ENCODE peak calls at places on chromosome 10, in four cellular contexts. One of them, this sample, is unnamed.

GRCh38 chr10:86511027-86511865 is 10.3 kb downstream of the WAPL start:
- DNase-seq in BJ: no peak
- DNase-seq in gastrocnemius medialis: no peak
- DNase-seq in stimulated activated CD8-positive, alpha-beta memory T cell treated with anti-CD3 and anti-CD28 coated beads, Interleukin-2, amount 100 ng/mL, for 1 hour: no peak
- DNase-seq in this sample: no peak

GRCh38 chr10:42941245-42941644 is 135.6 kb upstream of the RET start:
- DNase-seq in BJ: no peak
- DNase-seq in gastrocnemius medialis: no peak
- DNase-seq in stimulated activated CD8-positive, alpha-beta memory T cell treated with anti-CD3 and anti-CD28 coated beads, Interleukin-2, amount 100 ng/mL, for 1 hour: no peak
- DNase-seq in this sample: no peak

GRCh38 chr10:69237528-69238159 is 17.5 kb downstream of the HKDC1 start:
- DNase-seq in BJ: no peak
- DNase-seq in gastrocnemius medialis: peak
- DNase-seq in stimulated activated CD8-positive, alpha-beta memory T cell treated with anti-CD3 and anti-CD28 coated beads, Interleukin-2, amount 100 ng/mL, for 1 hour: peak
- DNase-seq in this sample: peak

GRCh38 chr10:74813860-74814259 is 12.5 kb upstream of the KAT6B start:
- DNase-seq in BJ: no peak
- DNase-seq in gastrocnemius medialis: no peak
- DNase-seq in stimulated activated CD8-positive, alpha-beta memory T cell treated with anti-CD3 and anti-CD28 coated beads, Interleukin-2, amount 100 ng/mL, for 1 hour: no peak
- DNase-seq in this sample: no peak

GRCh38 chr10:80501913-80502521 is 35.7 kb upstream of the SH2D4B start:
- DNase-seq in BJ: no peak
- DNase-seq in gastrocnemius medialis: no peak
- DNase-seq in stimulated activated CD8-positive, alpha-beta memory T cell treated with anti-CD3 and anti-CD28 coated beads, Interleukin-2, amount 100 ng/mL, for 1 hour: no peak
- DNase-seq in this sample: no peak

GRCh38 chr10:58608356-58608755 is 95.7 kb downstream of the BICC1 start:
- DNase-seq in BJ: no peak
- DNase-seq in gastrocnemius medialis: no peak
- DNase-seq in stimulated activated CD8-positive, alpha-beta memory T cell treated with anti-CD3 and anti-CD28 coated beads, Interleukin-2, amount 100 ng/mL, for 1 hour: no peak
- DNase-seq in this sample: no peak

GRCh38 chr10:33377658-33378025 is 43.2 kb upstream of the NRP1 start:
- DNase-seq in BJ: peak
- DNase-seq in gastrocnemius medialis: no peak
- DNase-seq in stimulated activated CD8-positive, alpha-beta memory T cell treated with anti-CD3 and anti-CD28 coated beads, Interleukin-2, amount 100 ng/mL, for 1 hour: no peak
- DNase-seq in this sample: no peak

GRCh38 chr10:110610308-110610774 is 33.8 kb upstream of the RBM20 start:
- DNase-seq in BJ: no peak
- DNase-seq in gastrocnemius medialis: peak
- DNase-seq in stimulated activated CD8-positive, alpha-beta memory T cell treated with anti-CD3 and anti-CD28 coated beads, Interleukin-2, amount 100 ng/mL, for 1 hour: no peak
- DNase-seq in this sample: peak

GRCh38 chr10:14153570-14154055 is 177.1 kb downstream of the FRMD4A start:
- DNase-seq in BJ: no peak
- DNase-seq in gastrocnemius medialis: no peak
- DNase-seq in stimulated activated CD8-positive, alpha-beta memory T cell treated with anti-CD3 and anti-CD28 coated beads, Interleukin-2, amount 100 ng/mL, for 1 hour: no peak
- DNase-seq in this sample: no peak

GRCh38 chr10:63209703-63210102 is 76.6 kb downstream of the NRBF2 start:
- DNase-seq in BJ: no peak
- DNase-seq in gastrocnemius medialis: no peak
- DNase-seq in stimulated activated CD8-positive, alpha-beta memory T cell treated with anti-CD3 and anti-CD28 coated beads, Interleukin-2, amount 100 ng/mL, for 1 hour: no peak
- DNase-seq in this sample: no peak

GRCh38 chr10:79375321-79376077 is 28.2 kb downstream of the PPIF start:
- DNase-seq in BJ: no peak
- DNase-seq in gastrocnemius medialis: no peak
- DNase-seq in stimulated activated CD8-positive, alpha-beta memory T cell treated with anti-CD3 and anti-CD28 coated beads, Interleukin-2, amount 100 ng/mL, for 1 hour: no peak
- DNase-seq in this sample: no peak